ENCODE peak calls at places on chromosome 19, in six cellular contexts. One of them, this sample, is unnamed.

GRCh38 chr19:55079400-55080038 is 3.9 kb downstream of the EPS8L1 start:
- DNase-seq in stimulated activated CD4-positive, alpha-beta T cell treated with anti-CD3 and anti-CD28 coated beads, Interleukin-12 subunit alpha, Interleukin-12 subunit beta, amount 100 ng/mL, for 24 hours: no peak
- DNase-seq in M059J: no peak
- DNase-seq in Karpas-422: no peak
- DNase-seq in AG08395: no peak
- DNase-seq in OCI-LY7: no peak
- DNase-seq in this sample: no peak

GRCh38 chr19:48614436-48615144 is at the start of gene FAM83E:
- DNase-seq in stimulated activated CD4-positive, alpha-beta T cell treated with anti-CD3 and anti-CD28 coated beads, Interleukin-12 subunit alpha, Interleukin-12 subunit beta, amount 100 ng/mL, for 24 hours: no peak
- DNase-seq in M059J: no peak
- DNase-seq in Karpas-422: peak; percentile 70
- DNase-seq in AG08395: no peak
- DNase-seq in OCI-LY7: no peak
- DNase-seq in this sample: no peak

GRCh38 chr19:43639507-43640423 is at the start of gene CADM4:
- DNase-seq in stimulated activated CD4-positive, alpha-beta T cell treated with anti-CD3 and anti-CD28 coated beads, Interleukin-12 subunit alpha, Interleukin-12 subunit beta, amount 100 ng/mL, for 24 hours: no peak
- DNase-seq in M059J: no peak
- DNase-seq in Karpas-422: no peak
- DNase-seq in AG08395: no peak
- DNase-seq in OCI-LY7: no peak
- DNase-seq in this sample: no peak

GRCh38 chr19:39223703-39224279 is 19.7 kb upstream of the SYCN start:
- DNase-seq in stimulated activated CD4-positive, alpha-beta T cell treated with anti-CD3 and anti-CD28 coated beads, Interleukin-12 subunit alpha, Interleukin-12 subunit beta, amount 100 ng/mL, for 24 hours: no peak
- DNase-seq in M059J: peak; percentile 28
- DNase-seq in Karpas-422: peak; percentile 44
- DNase-seq in AG08395: peak; percentile 60
- DNase-seq in OCI-LY7: no peak
- DNase-seq in this sample: no peak

GRCh38 chr19:44772969-44773368 is 4.7 kb upstream of the CBLC start:
- DNase-seq in stimulated activated CD4-positive, alpha-beta T cell treated with anti-CD3 and anti-CD28 coated beads, Interleukin-12 subunit alpha, Interleukin-12 subunit beta, amount 100 ng/mL, for 24 hours: no peak
- DNase-seq in M059J: no peak
- DNase-seq in Karpas-422: no peak
- DNase-seq in AG08395: no peak
- DNase-seq in OCI-LY7: no peak
- DNase-seq in this sample: no peak

GRCh38 chr19:5213667-5214066 is 126.9 kb downstream of the PTPRS start:
- DNase-seq in stimulated activated CD4-positive, alpha-beta T cell treated with anti-CD3 and anti-CD28 coated beads, Interleukin-12 subunit alpha, Interleukin-12 subunit beta, amount 100 ng/mL, for 24 hours: no peak
- DNase-seq in M059J: no peak
- DNase-seq in Karpas-422: no peak
- DNase-seq in AG08395: no peak
- DNase-seq in OCI-LY7: no peak
- DNase-seq in this sample: no peak

GRCh38 chr19:48419158-48419920 is 25.9 kb downstream of the GRIN2D start:
- DNase-seq in stimulated activated CD4-positive, alpha-beta T cell treated with anti-CD3 and anti-CD28 coated beads, Interleukin-12 subunit alpha, Interleukin-12 subunit beta, amount 100 ng/mL, for 24 hours: peak; percentile 44
- DNase-seq in M059J: peak; percentile 59
- DNase-seq in Karpas-422: peak; percentile 74
- DNase-seq in AG08395: peak; percentile 53
- DNase-seq in OCI-LY7: peak; percentile 53
- DNase-seq in this sample: no peak

GRCh38 chr19:7386308-7386707 is 37.6 kb downstream of the ARHGEF18 start:
- DNase-seq in stimulated activated CD4-positive, alpha-beta T cell treated with anti-CD3 and anti-CD28 coated beads, Interleukin-12 subunit alpha, Interleukin-12 subunit beta, amount 100 ng/mL, for 24 hours: no peak
- DNase-seq in M059J: peak; percentile 41
- DNase-seq in Karpas-422: peak; percentile 53
- DNase-seq in AG08395: no peak
- DNase-seq in OCI-LY7: no peak
- DNase-seq in this sample: no peak

GRCh38 chr19:53813996-53814395 is 10.1 kb downstream of the NLRP12 start:
- DNase-seq in stimulated activated CD4-positive, alpha-beta T cell treated with anti-CD3 and anti-CD28 coated beads, Interleukin-12 subunit alpha, Interleukin-12 subunit beta, amount 100 ng/mL, for 24 hours: no peak
- DNase-seq in M059J: peak; percentile 81
- DNase-seq in Karpas-422: no peak
- DNase-seq in AG08395: peak; percentile 59
- DNase-seq in OCI-LY7: no peak
- DNase-seq in this sample: peak; percentile 67

GRCh38 chr19:40510526-40511115 is 43.8 kb downstream of the SPTBN4 start:
- DNase-seq in stimulated activated CD4-positive, alpha-beta T cell treated with anti-CD3 and anti-CD28 coated beads, Interleukin-12 subunit alpha, Interleukin-12 subunit beta, amount 100 ng/mL, for 24 hours: no peak
- DNase-seq in M059J: peak; percentile 58
- DNase-seq in Karpas-422: no peak
- DNase-seq in AG08395: no peak
- DNase-seq in OCI-LY7: no peak
- DNase-seq in this sample: peak; percentile 53

GRCh38 chr19:15144046-15144646 is 36.9 kb downstream of the SYDE1 start:
- DNase-seq in stimulated activated CD4-positive, alpha-beta T cell treated with anti-CD3 and anti-CD28 coated beads, Interleukin-12 subunit alpha, Interleukin-12 subunit beta, amount 100 ng/mL, for 24 hours: no peak
- DNase-seq in M059J: peak; percentile 30
- DNase-seq in Karpas-422: peak; percentile 24
- DNase-seq in AG08395: no peak
- DNase-seq in OCI-LY7: no peak
- DNase-seq in this sample: no peak

GRCh38 chr19:33689138-33689746 is 67.5 kb downstream of the CHST8 start:
- DNase-seq in stimulated activated CD4-positive, alpha-beta T cell treated with anti-CD3 and anti-CD28 coated beads, Interleukin-12 subunit alpha, Interleukin-12 subunit beta, amount 100 ng/mL, for 24 hours: no peak
- DNase-seq in M059J: no peak
- DNase-seq in Karpas-422: no peak
- DNase-seq in AG08395: no peak
- DNase-seq in OCI-LY7: no peak
- DNase-seq in this sample: no peak

GRCh38 chr19:5451494-5451893 is 3.7 kb upstream of the ZNRF4 start:
- DNase-seq in stimulated activated CD4-positive, alpha-beta T cell treated with anti-CD3 and anti-CD28 coated beads, Interleukin-12 subunit alpha, Interleukin-12 subunit beta, amount 100 ng/mL, for 24 hours: no peak
- DNase-seq in M059J: no peak
- DNase-seq in Karpas-422: peak; percentile 29
- DNase-seq in AG08395: no peak
- DNase-seq in OCI-LY7: no peak
- DNase-seq in this sample: no peak

GRCh38 chr19:494171-495046 is 1.9 kb upstream of the MADCAM1 start:
- DNase-seq in stimulated activated CD4-positive, alpha-beta T cell treated with anti-CD3 and anti-CD28 coated beads, Interleukin-12 subunit alpha, Interleukin-12 subunit beta, amount 100 ng/mL, for 24 hours: no peak
- DNase-seq in M059J: no peak
- DNase-seq in Karpas-422: no peak
- DNase-seq in AG08395: no peak
- DNase-seq in OCI-LY7: no peak
- DNase-seq in this sample: no peak

GRCh38 chr19:1322198-1322981 is 36.7 kb downstream of the EFNA2 start:
- DNase-seq in stimulated activated CD4-positive, alpha-beta T cell treated with anti-CD3 and anti-CD28 coated beads, Interleukin-12 subunit alpha, Interleukin-12 subunit beta, amount 100 ng/mL, for 24 hours: no peak
- DNase-seq in M059J: no peak
- DNase-seq in Karpas-422: no peak
- DNase-seq in AG08395: no peak
- DNase-seq in OCI-LY7: no peak
- DNase-seq in this sample: no peak

GRCh38 chr19:10001899-10002298 is 8.4 kb downstream of the COL5A3 start:
- DNase-seq in stimulated activated CD4-positive, alpha-beta T cell treated with anti-CD3 and anti-CD28 coated beads, Interleukin-12 subunit alpha, Interleukin-12 subunit beta, amount 100 ng/mL, for 24 hours: no peak
- DNase-seq in M059J: no peak
- DNase-seq in Karpas-422: peak; percentile 66
- DNase-seq in AG08395: no peak
- DNase-seq in OCI-LY7: no peak
- DNase-seq in this sample: no peak

GRCh38 chr19:28883241-28883693 is 329.7 kb downstream of the UQCRFS1 start:
- DNase-seq in stimulated activated CD4-positive, alpha-beta T cell treated with anti-CD3 and anti-CD28 coated beads, Interleukin-12 subunit alpha, Interleukin-12 subunit beta, amount 100 ng/mL, for 24 hours: no peak
- DNase-seq in M059J: no peak
- DNase-seq in Karpas-422: no peak
- DNase-seq in AG08395: peak; percentile 62
- DNase-seq in OCI-LY7: no peak
- DNase-seq in this sample: no peak